ENCODE peak calls at places on chromosomes 5 and 9, in four cellular contexts. G, B, U and M are unnamed samples.

GRCh38 chr5:72353046-72353445 is 32.9 kb downstream of the PTCD2 start:
- DNase-seq in G (no peak), U (no peak), B (no peak), M (no peak)

GRCh38 chr5:164498393-164498792 is 993.0 kb downstream of the MAT2B start:
- DNase-seq in B (no peak), G (no peak), U (no peak), M (no peak)

GRCh38 chr5:150036513-150036912 is 36.0 kb downstream of the HMGXB3 start:
- DNase-seq in G (no peak), B (no peak), U (no peak), M (no peak)

GRCh38 chr5:95846554-95847260 is 24.2 kb upstream of the GLRX start:
- DNase-seq in B (peak; percentile 60), U (peak; percentile 84), G (peak; percentile 55), M (peak; percentile 34)

GRCh38 chr9:91502913-91503649 is 79.4 kb upstream of the NFIL3 start:
- DNase-seq in G (no peak), B (no peak), U (no peak), M (no peak)

GRCh38 chr5:55865831-55866230 is 14.7 kb downstream of the IL31RA start:
- DNase-seq in G (no peak), U (no peak), B (no peak), M (no peak)

GRCh38 chr5:135878156-135878620 is 17.5 kb downstream of the IL9 start:
- DNase-seq in U (no peak), B (no peak), G (no peak), M (no peak)

GRCh38 chr9:107712390-107712789 is 222.8 kb upstream of the KLF4 start:
- DNase-seq in U (no peak), G (no peak), B (no peak), M (no peak)

GRCh38 chr9:2967779-2968178 is 123.9 kb upstream of the PUM3 start:
- DNase-seq in B (no peak), U (no peak), G (no peak), M (no peak)

GRCh38 chr9:111961011-111961410 is 64.4 kb downstream of the UGCG start:
- DNase-seq in B (no peak), U (no peak), G (no peak), M (no peak)

GRCh38 chr9:116087246-116087645 is 66.3 kb upstream of the PAPPA start:
- DNase-seq in B (no peak), U (peak; percentile 44), G (no peak), M (no peak)

GRCh38 chr9:130869250-130869649 is 27.4 kb downstream of the QRFP start:
- DNase-seq in U (no peak), G (no peak), B (no peak), M (peak; percentile 12)

GRCh38 chr5:6593148-6594016 is 39.5 kb downstream of the NSUN2 start:
- DNase-seq in G (no peak), B (no peak), U (no peak), M (no peak)

GRCh38 chr5:95261369-95262175 is 23.3 kb downstream of the MCTP1 start:
- DNase-seq in B (no peak), U (peak; percentile 14), G (no peak), M (no peak)

GRCh38 chr9:135965124-135965756 is 4.1 kb upstream of the UBAC1 start:
- DNase-seq in U (no peak), B (no peak), G (no peak), M (no peak)

GRCh38 chr5:126871441-126871840 is 94.5 kb downstream of the LMNB1 start:
- DNase-seq in U (no peak), B (no peak), G (no peak), M (no peak)

GRCh38 chr9:98314381-98315066 is 59.1 kb upstream of the TBC1D2 start:
- DNase-seq in G (no peak), B (no peak), U (no peak), M (no peak)

GRCh38 chr5:134247411-134247810 is 21.5 kb upstream of the PPP2CA start:
- DNase-seq in B (no peak), U (no peak), G (no peak), M (no peak)

GRCh38 chr5:117803533-117803932 is 1184.8 kb downstream of the DTWD2 start:
- DNase-seq in B (no peak), U (no peak), G (no peak), M (peak; percentile 20)

GRCh38 chr5:151251001-151251551 is 1.9 kb upstream of the GM2A start:
- DNase-seq in B (no peak), G (no peak), U (no peak), M (no peak)

GRCh38 chr5:157108961-157109360 is at the start of gene HAVCR2:
- DNase-seq in B (no peak), U (peak; percentile 61), G (no peak), M (no peak)

GRCh38 chr9:111999319-111999718 is 102.7 kb downstream of the UGCG start:
- DNase-seq in G (no peak), U (no peak), B (no peak), M (no peak)

GRCh38 chr5:107542831-107543231 is 127.9 kb downstream of the EFNA5 start:
- DNase-seq in G (no peak), U (no peak), B (no peak), M (no peak)

GRCh38 chr9:131776036-131776435 is 36.2 kb upstream of the RAPGEF1 start:
- DNase-seq in U (no peak), B (no peak), G (no peak), M (no peak)

GRCh38 chr5:95237324-95237723 is 47.6 kb downstream of the MCTP1 start:
- DNase-seq in B (no peak), U (no peak), G (no peak), M (no peak)

GRCh38 chr5:35777358-35778087 is 79.2 kb upstream of the IL7R start:
- DNase-seq in G (peak; percentile 69), B (peak; percentile 68), U (peak; percentile 80), M (peak; percentile 54)

GRCh38 chr5:5291357-5291756 is 131.1 kb upstream of the ICE1 start:
- DNase-seq in G (no peak), B (no peak), U (no peak), M (no peak)